ENCODE peak calls at places on chromosomes 16 and 17, in seven cellular contexts. V is stomach, X is GM23248, P is heart right ventricle, Y is iPS DF 6.9, Q is keratinocyte, B is brain microvascular endothelial cell. K is an unnamed sample.

GRCh38 chr17:32483451-32484019 is 3.3 kb upstream of the CDK5R1 start:
- DNase-seq in B (peak; percentile 71), Q (no peak), V (peak; percentile 42), P (peak; percentile 80), Y (no peak), X (peak; percentile 80), K (no peak)

GRCh38 chr17:18993876-18994275 is 10.7 kb downstream of the FAM83G start:
- DNase-seq in X (no peak), Q (no peak), B (peak; percentile 63), V (no peak), Y (no peak), P (no peak), K (no peak)

GRCh38 chr16:3129137-3130131 is 5.4 kb upstream of the ZNF213 start:
- DNase-seq in P (peak; percentile 62), Q (no peak), V (peak; percentile 73), B (peak; percentile 66), X (peak; percentile 94), Y (no peak), K (peak; percentile 73)

GRCh38 chr17:17959520-17960361 is 12.5 kb downstream of the TOM1L2 start:
- DNase-seq in Y (no peak), X (peak; percentile 65), Q (no peak), B (no peak), P (no peak), V (no peak), K (no peak)

GRCh38 chr17:78746949-78747269 is 35.2 kb downstream of the CYTH1 start:
- DNase-seq in P (no peak), V (no peak), Y (no peak), X (no peak), B (no peak), Q (no peak), K (no peak)

GRCh38 chr17:9072626-9073339 is 51.5 kb downstream of the NTN1 start:
- DNase-seq in X (peak; percentile 41), Y (no peak), V (peak; percentile 83), Q (no peak), B (no peak), P (peak; percentile 64), K (no peak)

GRCh38 chr17:61750656-61751055 is 112.7 kb downstream of the BRIP1 start:
- DNase-seq in P (no peak), Y (no peak), B (no peak), V (no peak), X (no peak), Q (no peak), K (no peak)

GRCh38 chr16:49183911-49184310 is 97.7 kb downstream of the CBLN1 start:
- DNase-seq in B (no peak), V (no peak), P (no peak), Y (peak; percentile 35), Q (no peak), X (peak; percentile 11), K (no peak)

GRCh38 chr17:6376901-6377300 is 58.0 kb downstream of the AIPL1 start:
- DNase-seq in Q (no peak), Y (no peak), X (no peak), B (no peak), P (no peak), V (no peak), K (no peak)

GRCh38 chr16:74999683-75000480 is 1.1 kb downstream of the ZNRF1 start:
- DNase-seq in P (peak; percentile 43), X (peak; percentile 67), B (no peak), Q (no peak), V (peak; percentile 65), Y (no peak), K (peak; percentile 45)

GRCh38 chr17:80124351-80124981 is 22.5 kb downstream of the EIF4A3 start:
- DNase-seq in Y (peak; percentile 60), Q (no peak), V (peak; percentile 27), P (no peak), X (peak; percentile 82), B (no peak), K (no peak)

GRCh38 chr17:1643293-1643998 is 2.1 kb downstream of the SCARF1 start:
- DNase-seq in B (no peak), Q (no peak), P (peak; percentile 41), V (peak; percentile 92), Y (no peak), X (peak; percentile 59), K (peak; percentile 68)

GRCh38 chr16:7315813-7316212 is 16.8 kb upstream of the RBFOX1 start:
- DNase-seq in P (no peak), V (no peak), X (no peak), B (no peak), Y (no peak), Q (no peak), K (no peak)

GRCh38 chr17:11986179-11986938 is 10.9 kb downstream of the ZNF18 start:
- DNase-seq in B (no peak), Q (no peak), X (peak; percentile 9), Y (no peak), P (no peak), V (no peak), K (no peak)

GRCh38 chr17:81027591-81028505 is 7.1 kb upstream of the BAIAP2 start:
- DNase-seq in Q (no peak), P (no peak), Y (no peak), B (no peak), X (no peak), V (no peak), K (no peak)

GRCh38 chr16:23905027-23905426 is 69.2 kb downstream of the PRKCB start:
- DNase-seq in Q (peak; percentile 68), X (peak; percentile 88), P (peak; percentile 33), B (peak; percentile 66), Y (peak; percentile 43), V (no peak), K (no peak)

GRCh38 chr17:46193246-46193625 is at the start of gene KANSL1:
- DNase-seq in P (peak; percentile 88), V (peak; percentile 85), X (peak; percentile 99), Y (peak; percentile 76), Q (no peak), B (peak; percentile 68), K (peak; percentile 88)

GRCh38 chr16:23274968-23275367 is 27.1 kb upstream of the SCNN1B start:
- DNase-seq in B (peak; percentile 18), Y (no peak), P (no peak), V (no peak), Q (no peak), X (no peak), K (no peak)

GRCh38 chr17:56167491-56167890 is 14.2 kb downstream of the ANKFN1 start:
- DNase-seq in P (no peak), Y (no peak), X (no peak), V (no peak), B (no peak), Q (no peak), K (no peak)

GRCh38 chr17:81085420-81085911 is 50.5 kb downstream of the BAIAP2 start:
- DNase-seq in X (no peak), Y (no peak), P (no peak), Q (no peak), V (peak; percentile 75), B (no peak), K (no peak)

GRCh38 chr17:50261051-50261915 is 13.0 kb upstream of the TMEM92 start:
- DNase-seq in Y (no peak), X (no peak), B (no peak), V (no peak), Q (no peak), P (no peak), K (no peak)

GRCh38 chr17:62650587-62650986 is 23.1 kb downstream of the MRC2 start:
- DNase-seq in X (no peak), Q (no peak), B (no peak), P (no peak), Y (no peak), V (no peak), K (no peak)

GRCh38 chr17:62064791-62065563 is at the start of gene MED13:
- DNase-seq in V (peak; percentile 64), P (peak; percentile 69), B (peak; percentile 11), X (peak; percentile 78), Y (no peak), Q (no peak), K (peak; percentile 61)

DNA sequence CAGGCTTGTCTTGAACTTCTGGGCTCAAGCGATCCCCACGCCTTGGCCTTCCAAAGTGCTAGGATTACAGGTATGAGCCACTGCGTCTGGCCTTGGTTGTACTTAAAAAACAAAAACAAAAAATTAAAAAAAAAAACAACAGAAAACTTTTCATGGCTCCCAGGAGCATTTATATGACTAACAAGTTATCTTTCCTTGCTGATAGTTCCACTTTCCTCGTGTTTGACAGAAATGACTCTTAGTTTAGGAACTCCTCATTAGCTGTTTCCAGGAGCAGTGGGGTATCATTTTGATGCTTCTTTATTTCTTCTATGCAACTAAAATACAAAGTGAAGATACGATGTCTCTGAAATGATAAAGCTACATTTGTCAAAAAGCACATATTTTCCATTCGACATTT is 165.4 kb downstream of the PRKCA start:
- DNase-seq in Q (no peak), P (no peak), V (no peak), X (peak; percentile 64), Y (no peak), B (no peak), K (no peak)
- H3K27ac ChIP-seq in Q (peak overlapping the region; percentile 79), P (no peak overlapping the region), V (peak overlapping the region; percentile 65), X (peak overlapping the region; percentile 95), Y (no peak overlapping the region), B (peak overlapping the region; percentile 85), K (no peak overlapping the region)

GRCh38 chr17:57684711-57685498 is 60.2 kb downstream of the CCDC182 start:
- DNase-seq in P (no peak), X (no peak), Q (no peak), B (no peak), V (no peak), Y (no peak), K (no peak)
- H3K27ac ChIP-seq in P (no peak overlapping the region), X (no peak overlapping the region), Q (no peak overlapping the region), B (no peak overlapping the region), V (no peak overlapping the region), Y (no peak overlapping the region), K (no peak overlapping the region)

DNA sequence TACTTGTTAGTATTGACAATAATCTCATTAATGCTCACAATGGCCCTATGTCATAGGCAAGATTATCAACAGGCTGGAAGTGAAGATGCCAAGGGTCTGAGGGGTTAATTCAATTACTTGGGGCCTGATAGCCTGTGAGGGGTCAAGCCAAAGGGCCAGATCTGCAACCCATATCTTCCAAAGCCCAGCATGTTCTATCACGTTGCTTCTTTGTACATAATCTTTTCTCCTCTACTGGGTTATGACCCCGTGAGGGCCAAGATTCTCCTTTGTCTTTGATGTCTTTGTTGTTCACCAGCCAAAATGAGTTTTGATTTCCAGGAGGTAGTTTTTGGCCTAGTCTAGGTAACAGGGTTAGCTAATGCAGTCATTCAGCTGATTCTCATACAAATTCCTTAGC is 347.2 kb downstream of the UTP18 start:
- DNase-seq in X (no peak), B (no peak), Q (no peak), V (no peak), P (no peak), Y (no peak), K (no peak)
- H3K27ac ChIP-seq in X (no peak overlapping the region), B (no peak overlapping the region), Q (no peak overlapping the region), V (no peak overlapping the region), P (no peak overlapping the region), Y (no peak overlapping the region), K (no peak overlapping the region)

DNA sequence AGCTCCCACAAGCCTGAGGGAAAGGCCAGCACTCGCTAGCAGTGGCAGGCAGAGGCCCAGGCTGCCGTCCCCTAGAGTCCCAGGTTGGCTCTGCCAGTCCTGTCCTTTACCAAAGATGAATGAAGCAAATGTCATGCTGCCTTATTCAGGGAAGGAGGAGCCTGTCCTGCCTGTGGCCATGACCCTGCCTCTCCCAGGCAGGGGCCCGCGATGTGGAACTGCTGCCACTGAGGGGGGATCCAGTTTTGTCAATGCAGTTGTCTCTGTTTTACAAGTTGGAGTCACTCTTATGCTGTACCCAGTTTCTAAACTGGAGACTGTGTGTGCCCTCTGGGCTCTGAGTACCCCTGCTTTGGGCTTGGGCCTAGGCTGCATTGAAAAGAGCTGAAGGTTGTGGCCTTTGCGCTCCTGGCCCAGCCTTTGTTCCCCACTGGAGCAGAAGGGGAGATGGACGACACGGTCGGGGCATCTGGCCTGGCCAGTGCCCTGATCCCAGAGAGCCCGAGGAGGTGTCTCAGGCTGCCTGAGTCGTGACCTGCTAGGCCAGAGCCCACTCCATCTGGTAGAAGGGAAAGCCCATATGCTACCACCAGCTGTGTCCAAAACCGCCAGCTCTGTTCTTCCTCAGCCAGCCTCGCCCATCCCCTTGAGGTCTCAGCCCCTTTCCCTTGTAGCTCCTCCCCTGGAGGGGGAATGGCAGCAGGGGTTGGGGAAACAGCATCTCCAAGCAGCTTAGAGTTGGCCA is 5.5 kb downstream of the LIMD2 start:
- DNase-seq in Y (no peak), X (no peak), V (no peak), B (no peak), Q (no peak), P (no peak), K (no peak)
- H3K27ac ChIP-seq in Y (no peak overlapping the region), X (no peak overlapping the region), V (peak overlapping the region; percentile 18), B (no peak overlapping the region), Q (no peak overlapping the region), P (peak overlapping the region; percentile 36), K (peak overlapping the region; percentile 46)

K was measured in effector memory CD4-positive, alpha-beta T cell.